ENCODE peak calls at places on chromosomes 5 and 9, in eight cellular contexts. R is lung, F is fibroblast of mammary gland, M is psoas muscle, N is kidney epithelial cell, W is sigmoid colon, H is cardiac fibroblast, S is astrocyte of the spinal cord. K is an unnamed sample.

GRCh38 chr5:124677376-124677998 is 69.0 kb downstream of the ZNF608 start:
- DNase-seq in R (no peak), F (no peak), M (no peak), N (no peak), W (peak), H (peak), S (no peak), K (no peak)

GRCh38 chr9:3898371-3899218 is 372.8 kb upstream of the RFX3 start:
- DNase-seq in R (no peak), F (no peak), M (no peak), N (no peak), W (no peak), H (peak), S (no peak), K (no peak)

GRCh38 chr5:129904667-129905466 is 602 bp downstream of the CHSY3 start:
- DNase-seq in R (peak), F (peak), M (peak), N (no peak), W (peak), H (peak), S (peak), K (no peak)

GRCh38 chr9:37908283-37908682 is 4.4 kb upstream of the SLC25A51 start:
- DNase-seq in R (no peak), F (no peak), M (no peak), N (no peak), W (no peak), H (peak), S (no peak), K (no peak)

GRCh38 chr5:4130819-4131218 is 535.2 kb downstream of the IRX1 start:
- DNase-seq in R (no peak), F (no peak), M (no peak), N (no peak), W (no peak), H (no peak), S (no peak), K (no peak)

GRCh38 chr5:154143121-154143725 is 47.3 kb upstream of the GALNT10 start:
- DNase-seq in R (peak), F (no peak), M (no peak), N (peak), W (no peak), H (no peak), S (no peak), K (no peak)

GRCh38 chr9:29511680-29512079 is 1938.4 kb upstream of the C9orf72 start:
- DNase-seq in R (no peak), F (no peak), M (no peak), N (no peak), W (no peak), H (no peak), S (no peak), K (no peak)

GRCh38 chr5:37495668-37496067 is 116.5 kb downstream of the WDR70 start:
- DNase-seq in R (no peak), F (peak), M (no peak), N (peak), W (no peak), H (peak), S (peak), K (no peak)

GRCh38 chr5:6602441-6602840 is 30.4 kb downstream of the NSUN2 start:
- DNase-seq in R (no peak), F (no peak), M (no peak), N (no peak), W (no peak), H (no peak), S (no peak), K (no peak)

GRCh38 chr9:24602687-24603352 is 57.1 kb upstream of the IZUMO3 start:
- DNase-seq in R (no peak), F (peak), M (no peak), N (peak), W (no peak), H (no peak), S (peak), K (no peak)

GRCh38 chr5:115349001-115349817 is 52.8 kb upstream of the CCDC112 start:
- DNase-seq in R (no peak), F (peak), M (peak), N (peak), W (no peak), H (peak), S (peak), K (no peak)

GRCh38 chr9:137453643-137454081 is 5.5 kb downstream of the NSMF start:
- DNase-seq in R (peak), F (peak), M (peak), N (no peak), W (peak), H (peak), S (peak), K (no peak)

GRCh38 chr5:158570502-158570901 is 529.2 kb downstream of the EBF1 start:
- DNase-seq in R (no peak), F (no peak), M (no peak), N (no peak), W (no peak), H (no peak), S (no peak), K (no peak)

GRCh38 chr5:142754031-142754430 is 16.1 kb upstream of the ARHGAP26 start:
- DNase-seq in R (no peak), F (no peak), M (peak), N (no peak), W (no peak), H (no peak), S (no peak), K (no peak)

GRCh38 chr5:35294976-35295375 is 64.7 kb upstream of the PRLR start:
- DNase-seq in R (no peak), F (no peak), M (no peak), N (no peak), W (no peak), H (no peak), S (no peak), K (no peak)

GRCh38 chr5:150329881-150330876 is 27.3 kb upstream of the TCOF1 start:
- DNase-seq in R (no peak), F (no peak), M (no peak), N (no peak), W (no peak), H (no peak), S (no peak), K (no peak)

GRCh38 chr9:74742792-74743389 is 144.8 kb downstream of the TRPM6 start:
- DNase-seq in R (no peak), F (peak), M (no peak), N (no peak), W (no peak), H (peak), S (peak), K (no peak)

GRCh38 chr5:75568202-75568601 is 43.1 kb upstream of the ANKDD1B start:
- DNase-seq in R (no peak), F (no peak), M (no peak), N (no peak), W (no peak), H (no peak), S (peak), K (no peak)

GRCh38 chr5:135745897-135746500 is 88.5 kb upstream of the SLC25A48 start:
- DNase-seq in R (no peak), F (no peak), M (no peak), N (no peak), W (no peak), H (no peak), S (no peak), K (no peak)

GRCh38 chr5:73117088-73117755 is 3.2 kb upstream of the TMEM171 start:
- DNase-seq in R (no peak), F (no peak), M (no peak), N (no peak), W (no peak), H (no peak), S (no peak), K (no peak)

GRCh38 chr5:77955577-77955976 is 179.4 kb upstream of the TBCA start:
- DNase-seq in R (no peak), F (no peak), M (no peak), N (no peak), W (no peak), H (no peak), S (no peak), K (no peak)

GRCh38 chr9:73667749-73668148 is 516.1 kb downstream of the ANXA1 start:
- DNase-seq in R (no peak), F (peak), M (no peak), N (no peak), W (no peak), H (no peak), S (no peak), K (no peak)

GRCh38 chr5:156947933-156948332 is 15.1 kb downstream of the TIMD4 start:
- DNase-seq in R (no peak), F (no peak), M (no peak), N (no peak), W (no peak), H (no peak), S (no peak), K (no peak)

GRCh38 chr5:73438048-73438896 is 10.3 kb downstream of the FOXD1 start:
- DNase-seq in R (no peak), F (no peak), M (no peak), N (no peak), W (no peak), H (no peak), S (peak), K (no peak)

GRCh38 chr9:127347831-127348699 is 48.9 kb upstream of the SLC2A8 start:
- DNase-seq in R (no peak), F (peak), M (no peak), N (peak), W (no peak), H (peak), S (peak), K (peak)

GRCh38 chr5:40987349-40987748 is 78.1 kb downstream of the C7 start:
- DNase-seq in R (no peak), F (no peak), M (no peak), N (no peak), W (no peak), H (no peak), S (no peak), K (no peak)

GRCh38 chr5:132209901-132210545 is 17.6 kb downstream of the P4HA2 start:
- DNase-seq in R (no peak), F (no peak), M (no peak), N (no peak), W (peak), H (no peak), S (no peak), K (no peak)

GRCh38 chr9:95738438-95738837 is 137.1 kb upstream of the ERCC6L2 start:
- DNase-seq in R (no peak), F (no peak), M (no peak), N (no peak), W (no peak), H (no peak), S (no peak), K (no peak)

GRCh38 chr5:96008987-96009647 is 47.5 kb upstream of the ELL2 start:
- DNase-seq in R (no peak), F (no peak), M (no peak), N (no peak), W (no peak), H (no peak), S (no peak), K (no peak)

GRCh38 chr5:132760601-132761317 is 13.5 kb downstream of the CCNI2 start:
- DNase-seq in R (no peak), F (no peak), M (no peak), N (no peak), W (no peak), H (no peak), S (no peak), K (no peak)

GRCh38 chr5:36607838-36608783 is 1.7 kb downstream of the SLC1A3 start:
- DNase-seq in R (no peak), F (peak), M (no peak), N (no peak), W (no peak), H (no peak), S (peak), K (no peak)

GRCh38 chr9:90659626-90660364 is 17.2 kb upstream of the DIRAS2 start:
- DNase-seq in R (no peak), F (peak), M (no peak), N (peak), W (no peak), H (peak), S (peak), K (no peak)

GRCh38 chr5:24325306-24325832 is 319.4 kb downstream of the CDH10 start:
- DNase-seq in R (no peak), F (no peak), M (no peak), N (no peak), W (no peak), H (no peak), S (no peak), K (no peak)

GRCh38 chr5:98698359-98698758 is 75.1 kb upstream of the RGMB start:
- DNase-seq in R (no peak), F (peak), M (no peak), N (no peak), W (no peak), H (peak), S (no peak), K (no peak)

GRCh38 chr9:6014668-6015270 is 655 bp downstream of the RANBP6 start:
- DNase-seq in R (no peak), F (peak), M (no peak), N (peak), W (no peak), H (peak), S (peak), K (no peak)

GRCh38 chr9:14960881-14961280 is 50.7 kb upstream of the FREM1 start:
- DNase-seq in R (no peak), F (peak), M (no peak), N (no peak), W (no peak), H (no peak), S (no peak), K (no peak)

GRCh38 chr9:14961372-14962068 is 51.3 kb upstream of the FREM1 start:
- DNase-seq in R (no peak), F (peak), M (no peak), N (no peak), W (no peak), H (no peak), S (no peak), K (no peak)

GRCh38 chr9:14957054-14957453 is 46.8 kb upstream of the FREM1 start:
- DNase-seq in R (no peak), F (no peak), M (no peak), N (no peak), W (no peak), H (no peak), S (no peak), K (no peak)

GRCh38 chr9:14956162-14956561 is 45.9 kb upstream of the FREM1 start:
- DNase-seq in R (no peak), F (no peak), M (no peak), N (no peak), W (no peak), H (no peak), S (no peak), K (no peak)

GRCh38 chr9:14958989-14959388 is 48.8 kb upstream of the FREM1 start:
- DNase-seq in R (no peak), F (no peak), M (no peak), N (no peak), W (no peak), H (no peak), S (no peak), K (no peak)
- TF ChIP-seq CTCF in R (no peak), F (no peak), M (no peak), N (no peak), W (no peak), H (no peak), S (no peak), K (no peak)

GRCh38 chr5:17151686-17152085 is 65.7 kb upstream of the BASP1 start:
- DNase-seq in R (no peak), F (no peak), M (no peak), N (no peak), W (no peak), H (no peak), S (peak), K (no peak)
- H3K4me3 ChIP-seq in R (no peak), F (no peak), M (no peak), N (no peak), W (no peak), H (no peak), S (no peak), K (no peak)

DNA sequence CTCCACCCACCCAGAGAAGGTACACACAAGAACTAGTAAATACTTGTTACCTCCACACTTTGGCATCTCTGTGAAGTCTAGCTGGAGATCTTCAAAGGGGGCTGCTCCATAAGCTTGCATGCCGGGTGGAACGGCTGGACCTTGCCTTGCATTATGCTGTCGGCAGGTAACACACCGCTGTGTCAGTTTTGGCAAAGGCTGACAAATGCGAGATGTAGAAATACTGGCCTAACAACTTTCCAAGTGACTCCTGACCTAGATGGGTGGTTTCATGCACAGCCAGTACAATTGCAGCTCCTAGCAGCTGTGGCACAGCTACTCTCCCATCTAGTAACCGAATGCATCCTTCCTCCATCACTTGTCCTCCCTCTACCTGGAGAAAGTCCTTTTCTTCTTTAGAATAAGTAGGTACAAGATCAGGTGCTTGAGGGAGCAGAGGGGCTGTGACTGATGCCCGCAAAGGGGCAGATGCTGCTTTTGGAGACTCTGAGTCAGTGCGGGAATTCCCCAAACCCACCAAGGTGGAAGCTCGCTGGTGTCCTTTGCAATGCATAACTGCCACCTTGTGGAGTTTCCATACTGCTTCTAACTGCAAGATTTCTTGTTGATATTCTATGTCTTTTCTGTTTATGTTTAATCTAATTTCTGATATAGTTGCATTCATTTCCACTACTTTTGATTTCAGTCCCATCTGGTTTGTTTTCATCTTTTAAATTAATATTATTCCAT is 78.4 kb downstream of the TMEM161B start:
- DNase-seq in R (no peak), F (no peak), M (no peak), N (no peak), W (no peak), H (no peak), S (no peak), K (no peak)
- TF ChIP-seq CTCF in R (no peak), F (no peak), M (no peak), N (no peak), W (no peak), H (no peak), S (peak), K (no peak)

GRCh38 chr9:16417101-16417500 is 453.4 kb downstream of the BNC2 start:
- DNase-seq in R (no peak), F (peak), M (no peak), N (no peak), W (no peak), H (peak), S (peak), K (no peak)

GRCh38 chr9:16414451-16414850 is 456.0 kb downstream of the BNC2 start:
- DNase-seq in R (no peak), F (peak), M (no peak), N (no peak), W (no peak), H (peak), S (no peak), K (no peak)

GRCh38 chr9:16419124-16419523 is 451.3 kb downstream of the BNC2 start:
- DNase-seq in R (no peak), F (no peak), M (no peak), N (no peak), W (no peak), H (no peak), S (no peak), K (no peak)

GRCh38 chr9:16421534-16421933 is 448.9 kb downstream of the BNC2 start:
- DNase-seq in R (no peak), F (no peak), M (no peak), N (no peak), W (no peak), H (peak), S (peak), K (no peak)

GRCh38 chr9:16417749-16418148 is 452.7 kb downstream of the BNC2 start:
- DNase-seq in R (no peak), F (peak), M (no peak), N (no peak), W (no peak), H (no peak), S (peak), K (no peak)
- H3K4me3 ChIP-seq in R (no peak), F (no peak), M (no peak), N (no peak), W (no peak), H (peak), S (no peak), K (no peak)

GRCh38 chr5:140877262-140877581 is 2.1 kb downstream of the PCDHA12 start:
- DNase-seq in R (no peak), F (no peak), M (no peak), N (no peak), W (no peak), H (no peak), S (no peak), K (no peak)

GRCh38 chr5:140883373-140883772 is 1.4 kb downstream of the PCDHA13 start:
- DNase-seq in R (no peak), F (no peak), M (no peak), N (no peak), W (no peak), H (no peak), S (no peak), K (no peak)

GRCh38 chr5:140882591-140882899 is 621 bp downstream of the PCDHA13 start:
- DNase-seq in R (peak), F (peak), M (no peak), N (no peak), W (no peak), H (no peak), S (no peak), K (no peak)

GRCh38 chr5:140883927-140884697 is 2.2 kb downstream of the PCDHA13 start:
- DNase-seq in R (no peak), F (no peak), M (no peak), N (no peak), W (no peak), H (no peak), S (no peak), K (no peak)

GRCh38 chr5:140881889-140882590 is at the start of gene PCDHA13:
- DNase-seq in R (no peak), F (peak), M (no peak), N (no peak), W (no peak), H (no peak), S (no peak), K (no peak)
- TF ChIP-seq CTCF in R (peak), F (peak), M (no peak), N (peak), W (no peak), H (no peak), S (no peak), K (no peak)

GRCh38 chr5:137900925-137901817 is 11.9 kb downstream of the PKD2L2 start:
- DNase-seq in R (no peak), F (no peak), M (no peak), N (no peak), W (no peak), H (no peak), S (no peak), K (no peak)

GRCh38 chr5:137899493-137899892 is 10.2 kb downstream of the PKD2L2 start:
- DNase-seq in R (no peak), F (no peak), M (no peak), N (no peak), W (no peak), H (no peak), S (no peak), K (no peak)

GRCh38 chr5:137902389-137903133 is 13.3 kb downstream of the PKD2L2 start:
- DNase-seq in R (no peak), F (no peak), M (no peak), N (no peak), W (no peak), H (no peak), S (no peak), K (no peak)
- H3K4me3 ChIP-seq in R (no peak), F (no peak), M (no peak), N (no peak), W (no peak), H (no peak), S (no peak), K (no peak)

GRCh38 chr9:2373648-2374047 is 247.9 kb upstream of the VLDLR start:
- DNase-seq in R (no peak), F (no peak), M (no peak), N (no peak), W (no peak), H (no peak), S (no peak), K (no peak)
- TF ChIP-seq CTCF in R (no peak), F (no peak), M (no peak), N (no peak), W (no peak), H (no peak), S (no peak), K (no peak)

DNA sequence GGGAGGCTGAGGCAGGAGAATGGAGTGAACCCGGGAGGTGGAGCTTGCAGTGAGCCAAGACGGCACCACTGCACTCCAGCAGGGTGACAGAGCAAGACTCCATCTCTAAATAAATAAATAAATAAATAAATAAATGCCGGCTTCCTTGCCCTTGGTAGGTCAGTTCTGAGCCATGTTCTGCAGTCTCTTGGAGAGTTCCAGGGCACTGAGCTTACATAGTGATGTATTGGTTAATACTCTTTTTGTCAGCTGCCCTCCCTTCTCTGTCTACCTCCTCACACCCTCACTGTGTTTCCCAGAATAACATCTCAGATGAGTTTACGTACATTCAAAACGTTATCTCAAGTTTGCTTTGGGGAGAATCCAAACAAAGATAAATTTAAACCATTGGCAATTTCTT is 45.2 kb upstream of the FER start:
- DNase-seq in R (no peak), F (no peak), M (no peak), N (no peak), W (no peak), H (no peak), S (no peak), K (no peak)
- H3K4me3 ChIP-seq in R (no peak), F (no peak), M (no peak), N (no peak), W (no peak), H (no peak), S (no peak), K (no peak)

GRCh38 chr5:59830801-59831200 is 62.7 kb downstream of the PDE4D start:
- DNase-seq in R (no peak), F (no peak), M (no peak), N (no peak), W (no peak), H (no peak), S (no peak), K (no peak)
- TF ChIP-seq CTCF in R (no peak), F (no peak), M (no peak), N (no peak), W (no peak), H (no peak), S (no peak), K (no peak)

K was measured in GM12864.